ENCODE peak calls at places on chromosome 5, in four cellular contexts. I is heart right ventricle, B is pancreas, P is breast epithelium. G is an unnamed sample. For H3K9me3, the result is how much of the 10 kb centered on the place peaks cover.

GRCh38 chr5:138354926-138355378 is 2.5 kb downstream of the KDM3B start:
- DNase-seq in B (no peak), I (no peak), P (no peak), G (no peak)

GRCh38 chr5:80339116-80339515 is 19.3 kb downstream of the SPZ1 start:
- DNase-seq in P (no peak), I (no peak), B (no peak), G (no peak)

GRCh38 chr5:135453613-135454012 is 1.5 kb upstream of the TIFAB start:
- DNase-seq in B (no peak), I (no peak), P (no peak), G (no peak)

GRCh38 chr5:137497396-137498290 is 1.5 kb downstream of the SPOCK1 start:
- DNase-seq in B (no peak), I (no peak), P (no peak), G (no peak)

GRCh38 chr5:62138607-62139006 is 167.4 kb upstream of the KIF2A start:
- DNase-seq in B (no peak), I (no peak), P (no peak), G (no peak)

GRCh38 chr5:169717298-169717697 is 80.2 kb downstream of the DOCK2 start:
- DNase-seq in B (no peak), I (no peak), P (peak), G (no peak)

GRCh38 chr5:108381034-108381954 is 604 bp downstream of the FBXL17 start:
- DNase-seq in P (peak), B (peak), I (peak), G (peak)

GRCh38 chr5:118435131-118435530 is 553.2 kb downstream of the DTWD2 start:
- DNase-seq in I (no peak), B (no peak), P (no peak), G (no peak)

GRCh38 chr5:56534102-56534501 is 281.2 kb upstream of the MAP3K1 start:
- DNase-seq in I (no peak), P (peak), B (peak), G (no peak)

GRCh38 chr5:81303563-81303962 is 2.2 kb downstream of the ZCCHC9 start:
- DNase-seq in I (no peak), B (no peak), P (no peak), G (no peak)

GRCh38 chr5:107766439-107766838 is 95.7 kb upstream of the EFNA5 start:
- DNase-seq in I (no peak), B (no peak), P (no peak), G (no peak)

GRCh38 chr5:73901045-73901444 is 275.0 kb downstream of the ARHGEF28 start:
- DNase-seq in I (peak), P (peak), B (no peak), G (peak)

GRCh38 chr5:150302301-150303069 is at the start of gene ARSI:
- DNase-seq in I (peak), P (no peak), B (peak), G (peak)

GRCh38 chr5:149581192-149581861 is at the start of gene ARHGEF37:
- DNase-seq in I (peak), P (peak), B (peak), G (peak)

GRCh38 chr5:100600289-100600994 is 65.3 kb downstream of the FAM174A start:
- DNase-seq in B (no peak), P (no peak), I (no peak), G (no peak)

GRCh38 chr5:133511653-133512235 is 100.6 kb downstream of the FSTL4 start:
- DNase-seq in I (no peak), P (no peak), B (no peak), G (no peak)

GRCh38 chr5:595285-595684 is 16.9 kb upstream of the CEP72 start:
- DNase-seq in B (no peak), P (no peak), I (no peak), G (no peak)

GRCh38 chr5:80782626-80783025 is 127.8 kb upstream of the DHFR start:
- DNase-seq in I (no peak), P (no peak), B (no peak), G (no peak)

GRCh38 chr5:64526709-64527439 is 21.1 kb downstream of the RGS7BP start:
- DNase-seq in P (no peak), I (no peak), B (no peak), G (no peak)

GRCh38 chr5:16582081-16582480 is 34.7 kb downstream of the RETREG1 start:
- DNase-seq in P (no peak), I (no peak), B (no peak), G (no peak)

GRCh38 chr5:176535655-176536131 is 1.5 kb downstream of the RNF44 start:
- DNase-seq in P (no peak), B (peak), I (no peak), G (no peak)

GRCh38 chr5:111820072-111820471 is 63.1 kb upstream of the NREP start:
- DNase-seq in B (no peak), I (no peak), P (no peak), G (no peak)

GRCh38 chr5:10760033-10760975 is 730 bp downstream of the DAP start:
- DNase-seq in P (peak), B (peak), I (no peak), G (peak)

GRCh38 chr5:31197183-31197582 is 3.7 kb downstream of the CDH6 start:
- DNase-seq in P (no peak), I (no peak), B (no peak), G (no peak)

GRCh38 chr5:139494256-139494655 is 11.7 kb upstream of the STING1 start:
- DNase-seq in P (no peak), B (no peak), I (no peak), G (no peak)

GRCh38 chr5:139482050-139482889 is at the start of gene STING1:
- DNase-seq in B (peak), P (peak), I (peak), G (peak)

GRCh38 chr5:139492700-139493192 is 10.2 kb upstream of the STING1 start:
- DNase-seq in B (no peak), P (no peak), I (no peak), G (no peak)

GRCh38 chr5:139486201-139486600 is 3.6 kb upstream of the STING1 start:
- DNase-seq in P (no peak), I (no peak), B (no peak), G (no peak)

GRCh38 chr5:139488269-139488668 is 5.7 kb upstream of the STING1 start:
- DNase-seq in P (no peak), I (peak), B (no peak), G (peak)
- H3K9me3 ChIP-seq in P (under half), I (under half), B (under half), G (under half)

GRCh38 chr5:179768326-179769085 is 25.3 kb upstream of the LTC4S start:
- DNase-seq in B (no peak), I (no peak), P (no peak), G (no peak)
- TF ChIP-seq CTCF in B (no peak), I (peak), P (no peak), G (peak)

DNA sequence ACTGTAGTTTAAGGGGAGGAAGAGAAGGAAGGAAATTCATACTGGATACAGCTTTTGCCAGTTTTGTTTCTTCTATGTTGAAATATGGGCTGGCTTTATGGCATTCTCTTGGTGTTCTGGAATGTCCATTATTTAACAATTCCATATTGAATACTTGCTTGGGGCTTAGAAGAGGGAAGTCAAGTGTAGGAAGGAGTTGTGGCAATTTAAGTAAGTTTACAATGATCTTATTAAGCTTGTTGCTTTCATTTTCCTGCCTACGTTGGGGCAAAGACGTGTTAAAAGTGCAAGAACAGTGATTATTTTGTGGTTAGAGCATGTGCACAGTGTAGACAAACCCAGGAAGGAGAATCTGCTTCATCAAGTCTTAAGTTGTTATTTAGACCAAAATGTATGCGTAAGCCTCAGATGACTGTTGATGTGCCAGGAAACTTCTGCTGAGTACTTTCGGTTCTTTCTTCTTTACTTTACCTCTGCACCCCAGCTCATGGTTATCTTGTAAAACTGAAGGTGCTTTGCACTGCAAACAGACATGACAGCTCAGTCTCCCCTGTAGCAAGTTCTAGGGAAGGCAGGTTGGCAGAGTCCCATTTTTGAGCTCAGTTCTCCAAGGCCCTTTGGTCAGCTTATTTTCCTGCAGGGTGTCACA is 75.8 kb downstream of the F2RL2 start:
- DNase-seq in P (no peak), B (no peak), I (no peak), G (no peak)
- H3K27ac ChIP-seq in P (peak), B (no peak), I (no peak), G (peak)

GRCh38 chr5:60578295-60578694 is 121.7 kb downstream of the DEPDC1B start:
- DNase-seq in P (no peak), B (no peak), I (no peak), G (no peak)
- H3K9me3 ChIP-seq in P (under half), B (under half), I (under half), G (under half)

G was measured in left ventricle myocardium inferior.